ENCODE peak calls at places on chromosomes 3 and 15, in five cellular contexts. B is GM06990, X is colonic mucosa, E is HS-27A, H is mesothelial cell of epicardium. Q is an unnamed sample.

GRCh38 chr15:26201177-26201858 is 338.2 kb upstream of the ATP10A start:
- DNase-seq in B (no peak), X (no peak), E (no peak), H (no peak), Q (no peak)

GRCh38 chr3:54660599-54661210 is 267.2 kb downstream of the LRTM1 start:
- DNase-seq in B (no peak), X (no peak), E (no peak), H (no peak), Q (no peak)

GRCh38 chr15:45331977-45332376 is 46.4 kb downstream of the GATM start:
- DNase-seq in B (no peak), X (no peak), E (no peak), H (no peak), Q (no peak)

GRCh38 chr3:188489639-188490405 is 335.9 kb downstream of the LPP start:
- DNase-seq in B (peak), X (no peak), E (no peak), H (no peak), Q (no peak)

GRCh38 chr3:11641316-11641682 is 2.4 kb downstream of the VGLL4 start:
- DNase-seq in B (no peak), X (no peak), E (no peak), H (no peak), Q (no peak)

GRCh38 chr15:64521726-64522164 is 61.4 kb downstream of the ZNF609 start:
- DNase-seq in B (no peak), X (no peak), E (no peak), H (no peak), Q (no peak)

GRCh38 chr3:179837374-179837773 is 184.5 kb downstream of the USP13 start:
- DNase-seq in B (no peak), X (no peak), E (no peak), H (no peak), Q (no peak)

GRCh38 chr3:189361103-189361835 is 189.5 kb downstream of the TPRG1 start:
- DNase-seq in B (no peak), X (no peak), E (peak), H (no peak), Q (no peak)

GRCh38 chr3:149058199-149058598 is 28.1 kb downstream of the HLTF start:
- DNase-seq in B (no peak), X (no peak), E (no peak), H (no peak), Q (no peak)

GRCh38 chr3:153285982-153286381 is 124.0 kb downstream of the RAP2B start:
- DNase-seq in B (no peak), X (no peak), E (no peak), H (no peak), Q (no peak)

GRCh38 chr3:172980849-172981248 is 160.2 kb downstream of the SPATA16 start:
- DNase-seq in B (no peak), X (no peak), E (no peak), H (no peak), Q (no peak)

GRCh38 chr3:131549340-131549739 is 46.6 kb upstream of the MRPL3 start:
- DNase-seq in B (peak), X (no peak), E (no peak), H (no peak), Q (no peak)

GRCh38 chr15:96070636-96071035 is 259.9 kb upstream of the NR2F2 start:
- DNase-seq in B (no peak), X (no peak), E (no peak), H (no peak), Q (no peak)

GRCh38 chr3:187061748-187062147 is 77.5 kb downstream of the RPL39L start:
- DNase-seq in B (no peak), X (no peak), E (no peak), H (no peak), Q (no peak)

GRCh38 chr15:34013746-34014145 is 25.3 kb downstream of the AVEN start:
- DNase-seq in B (no peak), X (no peak), E (no peak), H (no peak), Q (no peak)

GRCh38 chr3:86547697-86548096 is 443.3 kb downstream of the VGLL3 start:
- DNase-seq in B (no peak), X (no peak), E (no peak), H (no peak), Q (no peak)

GRCh38 chr3:67325231-67325630 is 327.1 kb downstream of the KBTBD8 start:
- DNase-seq in B (no peak), X (no peak), E (no peak), H (no peak), Q (no peak)

GRCh38 chr3:152172465-152172864 is 96.3 kb upstream of the MBNL1 start:
- DNase-seq in B (no peak), X (no peak), E (no peak), H (no peak), Q (no peak)

GRCh38 chr3:172613845-172614244 is 90.6 kb upstream of the TNFSF10 start:
- DNase-seq in B (no peak), X (no peak), E (no peak), H (no peak), Q (no peak)

GRCh38 chr3:46100812-46101211 is 73.5 kb upstream of the XCR1 start:
- DNase-seq in B (no peak), X (no peak), E (no peak), H (no peak), Q (no peak)

GRCh38 chr3:23587513-23587912 is 218.2 kb upstream of the UBE2E1 start:
- DNase-seq in B (no peak), X (no peak), E (no peak), H (no peak), Q (no peak)

GRCh38 chr3:4837405-4837804 is 141.8 kb upstream of the BHLHE40 start:
- DNase-seq in B (no peak), X (no peak), E (no peak), H (no peak), Q (no peak)

GRCh38 chr3:31592764-31593163 is 60.0 kb downstream of the STT3B start:
- DNase-seq in B (no peak), X (peak), E (no peak), H (no peak), Q (no peak)

GRCh38 chr3:195839260-195840010 is 27.7 kb upstream of the MUC4 start:
- DNase-seq in B (no peak), X (no peak), E (no peak), H (no peak), Q (no peak)

GRCh38 chr3:196569003-196569516 is 600 bp downstream of the FBXO45 start:
- DNase-seq in B (peak), X (peak), E (peak), H (no peak), Q (peak)

Q was measured in GM10248.